ENCODE peak calls at places on chromosome 11, in five cellular contexts. One of them, this sample, is unnamed.
A peak's percentile ranks its signal among the peaks of the same experiment; 100 is the strongest.

GRCh38 chr11:1835671-1836010 is 851 bp downstream of the SYT8 start:
- DNase-seq in AG09309: no peak
- DNase-seq in GM12865: no peak
- DNase-seq in A549: no peak
- DNase-seq in BE2C: no peak
- DNase-seq in this sample: no peak

GRCh38 chr11:77106321-77106720 is 3.7 kb downstream of the OMP start:
- DNase-seq in GM12865: no peak
- DNase-seq in BE2C: no peak
- DNase-seq in AG09309: no peak
- DNase-seq in A549: no peak
- DNase-seq in this sample: no peak

GRCh38 chr11:37105456-37105855 is 507.4 kb upstream of the RAG2 start:
- DNase-seq in BE2C: no peak
- DNase-seq in A549: no peak
- DNase-seq in AG09309: no peak
- DNase-seq in GM12865: no peak
- DNase-seq in this sample: no peak

GRCh38 chr11:116687458-116688201 is 85.2 kb downstream of the BUD13 start:
- DNase-seq in GM12865: no peak
- DNase-seq in A549: no peak
- DNase-seq in AG09309: no peak
- DNase-seq in BE2C: no peak
- DNase-seq in this sample: no peak

GRCh38 chr11:112478806-112479205 is 218.1 kb upstream of the PLET1 start:
- DNase-seq in A549: no peak
- DNase-seq in BE2C: no peak
- DNase-seq in GM12865: no peak
- DNase-seq in AG09309: no peak
- DNase-seq in this sample: no peak

GRCh38 chr11:133945087-133945974 is 11.4 kb downstream of the IGSF9B start:
- DNase-seq in GM12865: no peak
- DNase-seq in A549: no peak
- DNase-seq in AG09309: no peak
- DNase-seq in BE2C: peak; percentile 89
- DNase-seq in this sample: no peak

GRCh38 chr11:94150056-94150455 is 21.4 kb downstream of the PANX1 start:
- DNase-seq in GM12865: no peak
- DNase-seq in BE2C: no peak
- DNase-seq in AG09309: no peak
- DNase-seq in A549: no peak
- DNase-seq in this sample: no peak

GRCh38 chr11:94786264-94787126 is 18.3 kb downstream of the AMOTL1 start:
- DNase-seq in AG09309: no peak
- DNase-seq in A549: peak; percentile 31
- DNase-seq in GM12865: peak; percentile 41
- DNase-seq in BE2C: no peak
- DNase-seq in this sample: no peak

GRCh38 chr11:67268684-67269268 is 2.5 kb downstream of the GRK2 start:
- DNase-seq in GM12865: no peak
- DNase-seq in A549: no peak
- DNase-seq in AG09309: no peak
- DNase-seq in BE2C: no peak
- DNase-seq in this sample: peak; percentile 10

GRCh38 chr11:44028401-44028800 is 19.4 kb upstream of the ACCSL start:
- DNase-seq in AG09309: no peak
- DNase-seq in A549: no peak
- DNase-seq in BE2C: no peak
- DNase-seq in GM12865: no peak
- DNase-seq in this sample: no peak

GRCh38 chr11:96098511-96099241 is 174.8 kb upstream of the MTMR2 start:
- DNase-seq in GM12865: no peak
- DNase-seq in A549: no peak
- DNase-seq in AG09309: no peak
- DNase-seq in BE2C: no peak
- DNase-seq in this sample: no peak

GRCh38 chr11:129191649-129192048 is 476 bp downstream of the ARHGAP32 start:
- DNase-seq in BE2C: no peak
- DNase-seq in A549: no peak
- DNase-seq in GM12865: no peak
- DNase-seq in AG09309: no peak
- DNase-seq in this sample: no peak

GRCh38 chr11:105033344-105033743 is 1.6 kb downstream of the CASP1 start:
- DNase-seq in A549: no peak
- DNase-seq in BE2C: no peak
- DNase-seq in AG09309: no peak
- DNase-seq in GM12865: no peak
- DNase-seq in this sample: no peak

GRCh38 chr11:119687220-119688046 is 41.6 kb downstream of the NECTIN1 start:
- DNase-seq in GM12865: no peak
- DNase-seq in A549: no peak
- DNase-seq in AG09309: no peak
- DNase-seq in BE2C: no peak
- DNase-seq in this sample: no peak

GRCh38 chr11:106708348-106708747 is 309.9 kb downstream of the GUCY1A2 start:
- DNase-seq in BE2C: no peak
- DNase-seq in A549: no peak
- DNase-seq in AG09309: no peak
- DNase-seq in GM12865: no peak
- DNase-seq in this sample: no peak

GRCh38 chr11:8796926-8797325 is 114.1 kb upstream of the AKIP1 start:
- DNase-seq in A549: no peak
- DNase-seq in GM12865: no peak
- DNase-seq in AG09309: no peak
- DNase-seq in BE2C: no peak
- DNase-seq in this sample: no peak

GRCh38 chr11:93051181-93051580 is 81.7 kb downstream of the MTNR1B start:
- DNase-seq in BE2C: no peak
- DNase-seq in AG09309: no peak
- DNase-seq in GM12865: no peak
- DNase-seq in A549: no peak
- DNase-seq in this sample: no peak

GRCh38 chr11:64086263-64086938 is 50.7 kb downstream of the FLRT1 start:
- DNase-seq in GM12865: no peak
- DNase-seq in BE2C: peak; percentile 59
- DNase-seq in A549: peak; percentile 30
- DNase-seq in AG09309: no peak
- DNase-seq in this sample: peak; percentile 50

GRCh38 chr11:100830295-100830694 is 143.2 kb downstream of the ARHGAP42 start:
- DNase-seq in BE2C: peak; percentile 21
- DNase-seq in GM12865: no peak
- DNase-seq in A549: no peak
- DNase-seq in AG09309: no peak
- DNase-seq in this sample: peak; percentile 34

GRCh38 chr11:123227763-123228488 is 32.9 kb upstream of the CLMP start:
- DNase-seq in AG09309: no peak
- DNase-seq in GM12865: no peak
- DNase-seq in BE2C: no peak
- DNase-seq in A549: no peak
- DNase-seq in this sample: no peak

GRCh38 chr11:67351275-67352005 is 1.9 kb downstream of the POLD4 start:
- DNase-seq in GM12865: peak; percentile 90
- DNase-seq in AG09309: no peak
- DNase-seq in A549: peak; percentile 89
- DNase-seq in BE2C: no peak
- DNase-seq in this sample: peak; percentile 58

GRCh38 chr11:57424802-57425564 is 1.9 kb downstream of the SLC43A3 start:
- DNase-seq in GM12865: peak; percentile 97
- DNase-seq in A549: no peak
- DNase-seq in AG09309: peak; percentile 56
- DNase-seq in BE2C: peak; percentile 15
- DNase-seq in this sample: no peak

GRCh38 chr11:47241740-47242400 is 6.7 kb downstream of the ACP2 start:
- DNase-seq in AG09309: no peak
- DNase-seq in BE2C: no peak
- DNase-seq in A549: no peak
- DNase-seq in GM12865: no peak
- DNase-seq in this sample: no peak

GRCh38 chr11:95147364-95147905 is 57.8 kb downstream of the ENDOD1 start:
- DNase-seq in BE2C: peak; percentile 88
- DNase-seq in GM12865: no peak
- DNase-seq in A549: peak; percentile 33
- DNase-seq in AG09309: peak; percentile 41
- DNase-seq in this sample: no peak

GRCh38 chr11:82775736-82776346 is 42.2 kb upstream of the FAM181B start:
- DNase-seq in GM12865: peak; percentile 59
- DNase-seq in AG09309: peak; percentile 7
- DNase-seq in A549: peak; percentile 40
- DNase-seq in BE2C: peak; percentile 75
- DNase-seq in this sample: peak; percentile 39

GRCh38 chr11:69108030-69108429 is 47.7 kb upstream of the SMIM38 start:
- DNase-seq in A549: no peak
- DNase-seq in BE2C: no peak
- DNase-seq in GM12865: no peak
- DNase-seq in AG09309: no peak
- DNase-seq in this sample: no peak

GRCh38 chr11:66015094-66015881 is 3.5 kb downstream of the CST6 start:
- DNase-seq in GM12865: no peak
- DNase-seq in A549: no peak
- DNase-seq in AG09309: no peak
- DNase-seq in BE2C: no peak
- DNase-seq in this sample: no peak

GRCh38 chr11:18769802-18770456 is 21.7 kb downstream of the PTPN5 start:
- DNase-seq in AG09309: no peak
- DNase-seq in A549: no peak
- DNase-seq in BE2C: no peak
- DNase-seq in GM12865: peak; percentile 84
- DNase-seq in this sample: no peak

GRCh38 chr11:101885631-101886030 is 29.2 kb upstream of the CEP126 start:
- DNase-seq in BE2C: no peak
- DNase-seq in GM12865: no peak
- DNase-seq in A549: no peak
- DNase-seq in AG09309: no peak
- DNase-seq in this sample: no peak

GRCh38 chr11:101881586-101881985 is 33.2 kb upstream of the CEP126 start:
- DNase-seq in BE2C: no peak
- DNase-seq in AG09309: no peak
- DNase-seq in GM12865: no peak
- DNase-seq in A549: no peak
- DNase-seq in this sample: no peak

DNA sequence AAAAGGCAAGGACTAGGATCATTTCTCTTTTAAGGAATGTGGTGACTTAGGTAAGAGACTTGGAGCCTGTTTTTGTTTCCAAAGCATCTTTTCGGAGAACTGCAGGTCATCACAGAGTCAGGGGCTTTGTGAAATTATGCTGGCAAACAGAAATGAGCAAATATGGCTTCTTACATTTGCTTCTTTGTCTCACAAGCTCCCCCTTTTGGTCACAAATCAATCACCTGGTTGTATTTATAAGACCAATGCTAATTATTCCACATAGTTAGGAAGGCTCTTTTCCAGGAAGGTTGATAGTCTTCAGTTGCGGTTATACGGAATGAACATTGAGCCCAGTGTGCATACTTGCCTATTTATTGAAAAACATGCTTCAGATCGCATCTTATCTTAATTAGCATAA is 34.6 kb upstream of the CEP126 start:
- DNase-seq in BE2C: peak; percentile 9
- DNase-seq in A549: peak; percentile 81
- DNase-seq in AG09309: no peak
- DNase-seq in GM12865: peak; percentile 54
- DNase-seq in this sample: no peak
- TF ChIP-seq CTCF in BE2C: peak; percentile 59
- TF ChIP-seq CTCF in A549: peak; percentile 48
- TF ChIP-seq CTCF in AG09309: peak; percentile 56
- TF ChIP-seq CTCF in GM12865: peak; percentile 40
- TF ChIP-seq CTCF in this sample: peak; percentile 48

GRCh38 chr11:70511345-70511744 is 113.0 kb downstream of the CTTN start:
- DNase-seq in GM12865: no peak
- DNase-seq in AG09309: no peak
- DNase-seq in BE2C: no peak
- DNase-seq in A549: no peak
- DNase-seq in this sample: no peak
- TF ChIP-seq CTCF in GM12865: no peak
- TF ChIP-seq CTCF in AG09309: no peak
- TF ChIP-seq CTCF in BE2C: peak; percentile 44
- TF ChIP-seq CTCF in A549: no peak
- TF ChIP-seq CTCF in this sample: peak; percentile 63

GRCh38 chr11:78812513-78813293 is 238.0 kb upstream of the NARS2 start:
- DNase-seq in BE2C: no peak
- DNase-seq in GM12865: no peak
- DNase-seq in A549: no peak
- DNase-seq in AG09309: no peak
- DNase-seq in this sample: no peak
- TF ChIP-seq CTCF in BE2C: peak; percentile 37
- TF ChIP-seq CTCF in GM12865: no peak
- TF ChIP-seq CTCF in A549: no peak
- TF ChIP-seq CTCF in AG09309: no peak
- TF ChIP-seq CTCF in this sample: no peak

DNA sequence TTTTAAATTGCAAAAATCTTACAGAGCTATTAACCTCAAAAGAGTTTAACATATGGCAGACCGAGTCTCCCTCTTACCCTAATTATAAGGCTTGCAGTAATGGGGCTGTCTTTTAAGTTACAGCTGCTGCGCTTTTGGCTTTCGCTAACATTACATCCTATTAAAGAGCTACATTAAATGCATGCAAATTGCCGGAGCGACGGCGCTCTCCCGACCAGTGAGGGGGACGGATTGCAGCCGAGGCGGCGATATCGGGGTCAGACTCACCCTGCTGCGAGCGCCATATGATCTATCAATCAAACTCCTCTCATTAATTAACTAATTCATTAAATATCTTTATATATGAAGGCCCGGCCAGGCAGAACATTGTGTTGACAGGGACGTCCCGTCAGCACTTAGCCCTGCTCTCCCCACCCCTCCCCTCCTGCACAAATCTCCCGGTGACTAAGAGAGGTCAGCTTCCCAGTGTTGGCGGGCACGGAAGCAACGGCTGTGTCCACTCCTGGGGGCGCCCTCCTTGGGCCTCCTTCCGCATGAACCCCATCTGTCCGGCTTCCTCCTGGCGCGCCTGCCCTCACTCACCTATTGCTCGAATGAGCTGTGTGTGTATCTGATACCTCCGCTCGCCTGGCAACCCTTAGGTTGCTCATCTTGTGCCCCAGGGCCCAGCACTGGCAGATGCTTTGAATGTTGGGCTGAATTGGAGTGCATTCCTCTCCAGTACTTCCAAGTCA is 156.0 kb upstream of the CADM1 start:
- DNase-seq in BE2C: no peak
- DNase-seq in AG09309: no peak
- DNase-seq in GM12865: no peak
- DNase-seq in A549: no peak
- DNase-seq in this sample: peak; percentile 59
- TF ChIP-seq CTCF in BE2C: no peak
- TF ChIP-seq CTCF in AG09309: no peak
- TF ChIP-seq CTCF in GM12865: no peak
- TF ChIP-seq CTCF in A549: no peak
- TF ChIP-seq CTCF in this sample: no peak